ENCODE peak calls at places on chromosomes 12 and 14, in seven cellular contexts. B, I, C, D, T, W and G are unnamed samples.
A peak's percentile ranks its signal among the peaks of the same experiment; 100 is the strongest.

GRCh38 chr14:76582447-76582846 is 178.8 kb upstream of the VASH1 start:
- DNase-seq in B (no peak), I (no peak), C (no peak), D (no peak), T (no peak), W (no peak), G (no peak)

GRCh38 chr12:10191865-10192264 is 13.0 kb downstream of the TMEM52B start:
- DNase-seq in B (no peak), I (no peak), C (no peak), D (no peak), T (no peak), W (no peak), G (no peak)

GRCh38 chr12:88600272-88600671 is 20.0 kb upstream of the KITLG start:
- DNase-seq in B (no peak), I (no peak), C (no peak), D (no peak), T (no peak), W (no peak), G (no peak)

GRCh38 chr12:100371146-100371545 is 14.3 kb downstream of the SLC17A8 start:
- DNase-seq in B (no peak), I (no peak), C (no peak), D (no peak), T (no peak), W (no peak), G (no peak)

GRCh38 chr12:25458047-25458552 is 95.0 kb downstream of the LMNTD1 start:
- DNase-seq in B (no peak), I (no peak), C (no peak), D (no peak), T (no peak), W (no peak), G (no peak)

GRCh38 chr12:29552324-29552927 is 54.9 kb upstream of the OVCH1 start:
- DNase-seq in B (peak; percentile 50), I (peak; percentile 66), C (peak; percentile 63), D (peak; percentile 79), T (peak; percentile 74), W (peak; percentile 42), G (peak; percentile 40)

GRCh38 chr14:71525663-71526246 is 406.5 kb upstream of the RGS6 start:
- DNase-seq in B (no peak), I (no peak), C (no peak), D (no peak), T (peak; percentile 51), W (no peak), G (no peak)

GRCh38 chr12:10873374-10873773 is 10.7 kb downstream of the PRH1 start:
- DNase-seq in B (no peak), I (no peak), C (no peak), D (no peak), T (no peak), W (no peak), G (no peak)

GRCh38 chr12:5773550-5773949 is 171.5 kb downstream of the ANO2 start:
- DNase-seq in B (no peak), I (no peak), C (no peak), D (no peak), T (no peak), W (no peak), G (no peak)

GRCh38 chr12:59408431-59408830 is 187.4 kb upstream of the SLC16A7 start:
- DNase-seq in B (no peak), I (no peak), C (no peak), D (no peak), T (no peak), W (no peak), G (no peak)

GRCh38 chr14:37591311-37591940 is 3.6 kb downstream of the FOXA1 start:
- DNase-seq in B (no peak), I (no peak), C (no peak), D (peak; percentile 57), T (no peak), W (no peak), G (peak; percentile 79)

GRCh38 chr14:72129283-72129682 is 197.1 kb downstream of the RGS6 start:
- DNase-seq in B (no peak), I (no peak), C (no peak), D (peak; percentile 44), T (no peak), W (no peak), G (no peak)

GRCh38 chr14:56730468-56731145 is 79.7 kb downstream of the OTX2 start:
- DNase-seq in B (no peak), I (no peak), C (no peak), D (no peak), T (peak; percentile 34), W (no peak), G (no peak)

GRCh38 chr12:65631621-65632111 is 192.6 kb upstream of the HMGA2 start:
- DNase-seq in B (no peak), I (no peak), C (no peak), D (peak; percentile 61), T (no peak), W (no peak), G (no peak)

GRCh38 chr12:128971802-128972201 is 118.5 kb downstream of the GLT1D1 start:
- DNase-seq in B (no peak), I (no peak), C (no peak), D (no peak), T (no peak), W (peak; percentile 12), G (no peak)

GRCh38 chr14:89805501-89805900 is 149.0 kb downstream of the EFCAB11 start:
- DNase-seq in B (no peak), I (no peak), C (no peak), D (no peak), T (no peak), W (no peak), G (no peak)

GRCh38 chr12:93441111-93441616 is 583 bp downstream of the UBE2N start:
- DNase-seq in B (no peak), I (peak; percentile 28), C (no peak), D (peak; percentile 69), T (peak; percentile 46), W (peak; percentile 68), G (peak; percentile 5)

GRCh38 chr12:90292183-90292582 is 583.5 kb upstream of the ATP2B1 start:
- DNase-seq in B (no peak), I (no peak), C (no peak), D (no peak), T (no peak), W (no peak), G (no peak)

GRCh38 chr14:74938873-74939495 is 15.9 kb upstream of the RPS6KL1 start:
- DNase-seq in B (no peak), I (no peak), C (no peak), D (no peak), T (no peak), W (no peak), G (no peak)

GRCh38 chr12:109744026-109744425 is 30.4 kb downstream of the FAM222A start:
- DNase-seq in B (no peak), I (no peak), C (no peak), D (peak; percentile 23), T (no peak), W (no peak), G (no peak)

GRCh38 chr12:4353785-4354208 is 25.7 kb downstream of the FGF23 start:
- DNase-seq in B (no peak), I (no peak), C (no peak), D (no peak), T (peak; percentile 22), W (peak; percentile 45), G (no peak)

GRCh38 chr14:94112513-94113060 is 2.1 kb downstream of the IFI27 start:
- DNase-seq in B (no peak), I (no peak), C (no peak), D (peak; percentile 52), T (no peak), W (no peak), G (no peak)

GRCh38 chr14:56659964-56660551 is 80.5 kb downstream of the TMEM260 start:
- DNase-seq in B (no peak), I (no peak), C (peak; percentile 18), D (no peak), T (peak; percentile 50), W (peak; percentile 40), G (no peak)

GRCh38 chr12:48003226-48004038 is 844 bp downstream of the COL2A1 start:
- DNase-seq in B (no peak), I (no peak), C (no peak), D (peak; percentile 39), T (peak; percentile 45), W (no peak), G (no peak)

GRCh38 chr14:105249175-105250007 is 1.1 kb downstream of the BTBD6 start:
- DNase-seq in B (peak; percentile 23), I (no peak), C (no peak), D (no peak), T (peak; percentile 11), W (peak; percentile 11), G (no peak)

GRCh38 chr12:7242176-7243101 is 53.0 kb downstream of the PEX5 start:
- DNase-seq in B (no peak), I (no peak), C (no peak), D (no peak), T (no peak), W (no peak), G (no peak)
- H3K4me3 ChIP-seq in B (no peak overlapping the region), I (no peak overlapping the region), C (no peak overlapping the region), D (no peak overlapping the region), T (no peak overlapping the region), W (no peak overlapping the region), G (no peak overlapping the region)

GRCh38 chr12:131736807-131737484 is 26.1 kb downstream of the SFSWAP start:
- DNase-seq in B (no peak), I (no peak), C (no peak), D (no peak), T (no peak), W (no peak), G (no peak)

GRCh38 chr12:131735863-131736806 is 25.2 kb downstream of the SFSWAP start:
- DNase-seq in B (no peak), I (no peak), C (no peak), D (no peak), T (no peak), W (no peak), G (no peak)

GRCh38 chr12:131735153-131735456 is 24.2 kb downstream of the SFSWAP start:
- DNase-seq in B (no peak), I (no peak), C (no peak), D (no peak), T (no peak), W (no peak), G (no peak)

GRCh38 chr12:131738196-131738595 is 27.3 kb downstream of the SFSWAP start:
- DNase-seq in B (no peak), I (no peak), C (no peak), D (no peak), T (no peak), W (no peak), G (no peak)

GRCh38 chr12:131737485-131737827 is 26.6 kb downstream of the SFSWAP start:
- DNase-seq in B (no peak), I (no peak), C (no peak), D (no peak), T (no peak), W (no peak), G (no peak)
- H3K27ac ChIP-seq in B (no peak overlapping the region), I (no peak overlapping the region), C (no peak overlapping the region), D (no peak overlapping the region), T (no peak overlapping the region), W (no peak overlapping the region), G (no peak overlapping the region)

DNA sequence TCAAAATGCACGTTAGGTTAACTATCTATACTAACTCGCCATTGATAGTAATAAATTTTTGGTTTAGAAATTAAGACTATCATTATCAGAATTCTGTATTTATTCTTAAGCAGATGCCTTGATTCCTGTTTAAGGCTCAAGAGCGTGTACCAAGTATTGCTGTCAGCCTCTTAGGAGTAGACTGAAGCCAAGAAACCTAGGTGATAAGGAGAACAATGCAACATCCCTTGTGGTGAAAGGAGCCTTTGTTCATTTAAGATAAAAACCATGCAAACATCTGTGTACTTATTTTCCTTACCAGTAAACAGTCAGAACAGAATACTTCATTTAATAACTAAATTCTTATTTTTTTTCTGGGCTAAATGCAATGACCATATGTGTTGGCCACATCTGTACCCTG is 109.4 kb upstream of the NOVA1 start:
- DNase-seq in B (no peak), I (no peak), C (no peak), D (no peak), T (no peak), W (no peak), G (no peak)
- TF ChIP-seq CTCF in B (no peak), I (no peak), C (no peak), D (no peak), T (no peak), W (no peak), G (no peak)

GRCh38 chr14:103356151-103356766 is 22.2 kb downstream of the EIF5 start:
- DNase-seq in B (no peak), I (no peak), C (no peak), D (no peak), T (no peak), W (no peak), G (no peak)
- H3K4me3 ChIP-seq in B (no peak overlapping the region), I (no peak overlapping the region), C (no peak overlapping the region), D (no peak overlapping the region), T (no peak overlapping the region), W (no peak overlapping the region), G (no peak overlapping the region)